ENCODE peak calls at places on chromosomes 11 and 22, in seven cellular contexts. E is NCI-H1092; L is mammary epithelial cell; J is occipital lobe; Z is fibroblast of mammary gland; R is activated effector memory CD4-positive, alpha-beta T cell treated with anti-CD3 and anti-CD28 coated beads, Interleukin-2, amount 50 U/mL, for 16 hours; P is body of pancreas. T is an unnamed sample.
A peak's percentile ranks its signal among the peaks of the same experiment; 100 is the strongest.

GRCh38 chr11:78606667-78607066 is 32.0 kb upstream of the NARS2 start:
- DNase-seq in J (no peak), E (no peak), R (no peak), P (no peak), Z (no peak), L (peak; percentile 57), T (no peak)

GRCh38 chr11:118900535-118901384 is 17.1 kb downstream of the CXCR5 start:
- DNase-seq in L (no peak), Z (no peak), P (no peak), E (no peak), R (peak; percentile 62), J (no peak), T (no peak)

GRCh38 chr11:44208976-44209603 is 100.8 kb downstream of the ALX4 start:
- DNase-seq in L (no peak), P (no peak), R (no peak), E (no peak), J (no peak), Z (peak; percentile 25), T (no peak)

GRCh38 chr22:38243007-38243775 is 29.6 kb downstream of the TMEM184B start:
- DNase-seq in J (peak; percentile 29), R (no peak), Z (no peak), L (peak; percentile 22), P (peak; percentile 61), E (peak; percentile 97), T (no peak)

GRCh38 chr11:35281169-35281591 is 138.2 kb downstream of the SLC1A2 start:
- DNase-seq in R (no peak), P (no peak), L (no peak), E (no peak), Z (peak; percentile 65), J (no peak), T (no peak)

GRCh38 chr11:115275045-115275444 is 229.2 kb downstream of the CADM1 start:
- DNase-seq in E (no peak), J (no peak), Z (no peak), P (no peak), R (no peak), L (no peak), T (no peak)

GRCh38 chr22:24801906-24802504 is 4.0 kb upstream of the SGSM1 start:
- DNase-seq in P (no peak), R (no peak), Z (no peak), J (no peak), L (no peak), E (no peak), T (no peak)

GRCh38 chr22:38864361-38865191 is 7.4 kb downstream of the CBX6 start:
- DNase-seq in R (peak; percentile 62), P (peak; percentile 74), L (no peak), J (no peak), E (no peak), Z (peak; percentile 34), T (no peak)

GRCh38 chr11:134542401-134543143 is 130.5 kb upstream of the B3GAT1 start:
- DNase-seq in P (no peak), J (no peak), L (no peak), Z (no peak), R (no peak), E (no peak), T (no peak)

GRCh38 chr11:117045196-117045595 is 53.0 kb downstream of the SIK3 start:
- DNase-seq in R (no peak), E (no peak), P (peak; percentile 22), Z (peak; percentile 66), L (no peak), J (no peak), T (no peak)

GRCh38 chr11:2431395-2431794 is 12.9 kb downstream of the TRPM5 start:
- DNase-seq in E (no peak), J (no peak), R (no peak), L (no peak), P (no peak), Z (no peak), T (no peak)

GRCh38 chr11:13970986-13971385 is 8.5 kb downstream of the SPON1 start:
- DNase-seq in P (no peak), J (no peak), Z (peak; percentile 30), L (peak; percentile 23), E (peak; percentile 15), R (no peak), T (no peak)

GRCh38 chr22:46002757-46003270 is 25.9 kb upstream of the WNT7B start:
- DNase-seq in L (no peak), E (no peak), P (no peak), R (no peak), Z (peak; percentile 62), J (no peak), T (no peak)

GRCh38 chr11:45289369-45289768 is 3.2 kb upstream of the SYT13 start:
- DNase-seq in J (no peak), P (no peak), Z (peak; percentile 83), E (no peak), R (no peak), L (peak; percentile 72), T (no peak)

GRCh38 chr11:2390871-2391662 is 9.5 kb upstream of the TSSC4 start:
- DNase-seq in J (no peak), Z (peak; percentile 84), R (no peak), E (no peak), L (peak; percentile 48), P (no peak), T (no peak)

GRCh38 chr11:69157156-69157821 is 1.6 kb downstream of the SMIM38 start:
- DNase-seq in E (peak; percentile 84), P (peak; percentile 62), J (peak; percentile 74), L (peak; percentile 49), R (no peak), Z (peak; percentile 17), T (peak; percentile 84)

GRCh38 chr22:32469799-32470212 is 4.8 kb upstream of the FBXO7 start:
- DNase-seq in J (peak; percentile 70), E (no peak), R (no peak), P (peak; percentile 14), Z (peak; percentile 85), L (peak; percentile 31), T (no peak)

GRCh38 chr22:20080776-20081654 is 974 bp downstream of the DGCR8 start:
- DNase-seq in Z (peak; percentile 71), J (peak; percentile 27), R (no peak), L (peak; percentile 64), P (peak; percentile 48), E (peak; percentile 18), T (peak; percentile 40)

GRCh38 chr11:8258289-8258688 is 5.4 kb downstream of the LMO1 start:
- DNase-seq in J (no peak), R (peak; percentile 25), Z (no peak), P (peak; percentile 9), E (no peak), L (no peak), T (no peak)

GRCh38 chr11:130124096-130124495 is 35.5 kb upstream of the ST14 start:
- DNase-seq in P (peak; percentile 30), E (no peak), R (no peak), J (no peak), Z (peak; percentile 94), L (peak; percentile 89), T (no peak)

GRCh38 chr11:111631034-111631665 is 28.9 kb downstream of the SIK2 start:
- DNase-seq in E (no peak), J (no peak), Z (peak; percentile 38), L (peak; percentile 43), R (no peak), P (no peak), T (no peak)

GRCh38 chr11:61744181-61744580 is 8.3 kb upstream of the MYRF start:
- DNase-seq in P (no peak), Z (peak; percentile 11), J (no peak), L (no peak), E (no peak), R (no peak), T (no peak)

GRCh38 chr11:14860511-14860910 is 31.5 kb downstream of the CYP2R1 start:
- DNase-seq in R (no peak), Z (no peak), E (no peak), L (no peak), P (no peak), J (no peak), T (no peak)

GRCh38 chr11:6694229-6694535 is 11.0 kb upstream of the MRPL17 start:
- DNase-seq in J (no peak), P (no peak), E (no peak), R (no peak), L (no peak), Z (no peak), T (no peak)

GRCh38 chr22:40878937-40879336 is 17.0 kb upstream of the DNAJB7 start:
- DNase-seq in Z (no peak), P (no peak), L (no peak), E (no peak), R (no peak), J (no peak), T (no peak)

GRCh38 chr11:73191151-73191550 is 26.9 kb upstream of the P2RY2 start:
- DNase-seq in L (no peak), R (peak; percentile 48), E (no peak), P (no peak), J (no peak), Z (no peak), T (no peak)

GRCh38 chr22:38490475-38490874 is 15.6 kb downstream of the DDX17 start:
- DNase-seq in L (no peak), Z (no peak), E (no peak), J (no peak), R (no peak), P (no peak), T (no peak)

GRCh38 chr11:32918427-32918826 is 25.8 kb downstream of the QSER1 start:
- DNase-seq in Z (no peak), E (no peak), L (peak; percentile 26), R (no peak), P (no peak), J (no peak), T (no peak)

GRCh38 chr22:38080847-38081635 is 2.9 kb downstream of the SLC16A8 start:
- DNase-seq in E (no peak), J (no peak), P (peak; percentile 54), R (no peak), L (no peak), Z (peak; percentile 18), T (no peak)

GRCh38 chr11:111365722-111366559 is 13.1 kb downstream of the POU2AF1 start:
- DNase-seq in E (no peak), P (no peak), R (no peak), Z (no peak), J (no peak), L (no peak), T (no peak)

GRCh38 chr22:18031670-18032454 is 7.5 kb upstream of the MICAL3 start:
- DNase-seq in E (no peak), P (peak; percentile 67), L (peak; percentile 97), J (peak; percentile 57), R (no peak), Z (peak; percentile 96), T (no peak)

GRCh38 chr22:23178512-23179254 is 1.6 kb upstream of the BCR start:
- DNase-seq in P (peak; percentile 66), J (peak; percentile 51), Z (peak; percentile 53), R (peak; percentile 87), L (peak; percentile 32), E (peak; percentile 29), T (peak; percentile 81)